ENCODE peak calls at places on chromosomes 4 and X, in seven cellular contexts. X, S, T, D, V, R and B are unnamed samples.

GRCh38 chrX:11537141-11537540 is 128.6 kb downstream of the ARHGAP6 start:
- DNase-seq in X (no peak), S (no peak), T (no peak), D (no peak), V (no peak), R (no peak), B (no peak)

GRCh38 chr4:23881052-23881501 is 8.8 kb downstream of the PPARGC1A start:
- DNase-seq in X (no peak), S (no peak), T (no peak), D (no peak), V (no peak), R (no peak), B (no peak)

GRCh38 chr4:159363376-159363775 is 260.5 kb downstream of the RAPGEF2 start:
- DNase-seq in X (no peak), S (no peak), T (no peak), D (no peak), V (no peak), R (no peak), B (no peak)

GRCh38 chr4:8171941-8172924 is 13.6 kb upstream of the ABLIM2 start:
- DNase-seq in X (no peak), S (no peak), T (no peak), D (no peak), V (no peak), R (no peak), B (no peak)

GRCh38 chr4:40395908-40396806 is 61.0 kb downstream of the CHRNA9 start:
- DNase-seq in X (peak; percentile 24), S (no peak), T (no peak), D (peak; percentile 14), V (peak; percentile 37), R (no peak), B (no peak)

GRCh38 chr4:96097040-96097607 is 257.2 kb downstream of the PDHA2 start:
- DNase-seq in X (no peak), S (no peak), T (no peak), D (peak; percentile 77), V (peak; percentile 59), R (no peak), B (no peak)

GRCh38 chr4:93334003-93334402 is 494.6 kb upstream of the ATOH1 start:
- DNase-seq in X (no peak), S (no peak), T (no peak), D (no peak), V (no peak), R (no peak), B (no peak)

GRCh38 chr4:72171761-72172160 is 140.0 kb downstream of the NPFFR2 start:
- DNase-seq in X (no peak), S (no peak), T (no peak), D (no peak), V (no peak), R (no peak), B (no peak)

GRCh38 chr4:78691971-78692814 is 84.0 kb upstream of the BMP2K start:
- DNase-seq in X (no peak), S (no peak), T (no peak), D (no peak), V (peak; percentile 6), R (no peak), B (no peak)

GRCh38 chr4:28481565-28481964 is 1620.9 kb downstream of the STIM2 start:
- DNase-seq in X (no peak), S (no peak), T (no peak), D (no peak), V (no peak), R (no peak), B (no peak)

GRCh38 chrX:141760761-141761160 is 62.2 kb upstream of the SPANXD start:
- DNase-seq in X (no peak), S (no peak), T (no peak), D (no peak), V (peak; percentile 15), R (no peak), B (no peak)

GRCh38 chr4:29453421-29453820 is 1266.7 kb upstream of the PCDH7 start:
- DNase-seq in X (no peak), S (no peak), T (no peak), D (no peak), V (no peak), R (no peak), B (no peak)

GRCh38 chr4:110165382-110166285 is 32.8 kb downstream of the ELOVL6 start:
- DNase-seq in X (no peak), S (peak; percentile 19), T (peak; percentile 66), D (peak; percentile 8), V (peak; percentile 84), R (no peak), B (no peak)

GRCh38 chrX:105975382-105975781 is 63.1 kb downstream of the SERPINA7 start:
- DNase-seq in X (no peak), S (no peak), T (no peak), D (peak; percentile 4), V (peak; percentile 3), R (no peak), B (no peak)

GRCh38 chr4:181821039-181822004 is 421.9 kb upstream of the TENM3 start:
- DNase-seq in X (no peak), S (no peak), T (no peak), D (peak; percentile 28), V (peak; percentile 20), R (no peak), B (no peak)

GRCh38 chr4:16869594-16870245 is 28.7 kb downstream of the LDB2 start:
- DNase-seq in X (no peak), S (no peak), T (no peak), D (no peak), V (no peak), R (no peak), B (no peak)

GRCh38 chr4:11765849-11766453 is 337.3 kb upstream of the HS3ST1 start:
- DNase-seq in X (peak; percentile 52), S (no peak), T (no peak), D (peak; percentile 64), V (peak; percentile 58), R (no peak), B (peak; percentile 15)

GRCh38 chr4:116099596-116099995 is 985.8 kb downstream of the TRAM1L1 start:
- DNase-seq in X (no peak), S (no peak), T (no peak), D (no peak), V (no peak), R (no peak), B (no peak)

GRCh38 chrX:43702079-43702524 is 46.0 kb downstream of the MAOA start:
- DNase-seq in X (no peak), S (no peak), T (no peak), D (no peak), V (no peak), R (no peak), B (no peak)

GRCh38 chr4:88857588-88857987 is 160.0 kb upstream of the NAP1L5 start:
- DNase-seq in X (no peak), S (no peak), T (no peak), D (no peak), V (peak; percentile 9), R (no peak), B (no peak)

GRCh38 chr4:154029171-154029570 is 240.3 kb upstream of the SFRP2 start:
- DNase-seq in X (no peak), S (no peak), T (no peak), D (no peak), V (no peak), R (no peak), B (no peak)

GRCh38 chr4:162535121-162535520 is 371.3 kb upstream of the FSTL5 start:
- DNase-seq in X (no peak), S (no peak), T (no peak), D (no peak), V (no peak), R (no peak), B (no peak)

GRCh38 chrX:118499295-118499694 is 3.7 kb downstream of the DOCK11 start:
- DNase-seq in X (no peak), S (no peak), T (no peak), D (peak; percentile 44), V (no peak), R (no peak), B (no peak)

GRCh38 chr4:102541708-102542107 is 40.5 kb downstream of the NFKB1 start:
- DNase-seq in X (no peak), S (no peak), T (no peak), D (peak; percentile 61), V (no peak), R (no peak), B (no peak)

GRCh38 chr4:109658871-109659410 is 44.3 kb downstream of the CASP6 start:
- DNase-seq in X (no peak), S (no peak), T (no peak), D (no peak), V (peak; percentile 12), R (no peak), B (no peak)

GRCh38 chr4:139889901-139890300 is 224.3 kb downstream of the MGST2 start:
- DNase-seq in X (no peak), S (no peak), T (no peak), D (no peak), V (no peak), R (no peak), B (no peak)

GRCh38 chr4:3232001-3232400 is 17.0 kb upstream of the MSANTD1 start:
- DNase-seq in X (no peak), S (no peak), T (no peak), D (no peak), V (no peak), R (peak; percentile 61), B (no peak)

GRCh38 chrX:102845020-102845419 is 92.1 kb upstream of the RAB40AL start:
- DNase-seq in X (no peak), S (no peak), T (no peak), D (no peak), V (no peak), R (no peak), B (no peak)

GRCh38 chr4:87803421-87803820 is 4.1 kb downstream of the IBSP start:
- DNase-seq in X (no peak), S (no peak), T (no peak), D (no peak), V (no peak), R (no peak), B (no peak)

GRCh38 chr4:95290702-95291101 is 258.1 kb downstream of the UNC5C start:
- DNase-seq in X (no peak), S (no peak), T (no peak), D (no peak), V (no peak), R (no peak), B (no peak)

GRCh38 chr4:53346920-53347852 is 18.7 kb downstream of the SCFD2 start:
- DNase-seq in X (no peak), S (peak; percentile 34), T (no peak), D (no peak), V (peak; percentile 40), R (no peak), B (no peak)

GRCh38 chr4:175330236-175330635 is 412.1 kb downstream of the ADAM29 start:
- DNase-seq in X (no peak), S (no peak), T (no peak), D (no peak), V (peak; percentile 72), R (no peak), B (no peak)

GRCh38 chr4:53905935-53906377 is 158.4 kb downstream of the CHIC2 start:
- DNase-seq in X (no peak), S (no peak), T (no peak), D (peak; percentile 76), V (peak; percentile 79), R (no peak), B (no peak)

GRCh38 chr4:34422472-34422871 is 1821.8 kb downstream of the ARAP2 start:
- DNase-seq in X (no peak), S (no peak), T (no peak), D (peak; percentile 2), V (peak; percentile 33), R (no peak), B (no peak)

GRCh38 chr4:116664198-116664597 is 421.2 kb downstream of the TRAM1L1 start:
- DNase-seq in X (no peak), S (no peak), T (no peak), D (peak; percentile 4), V (no peak), R (peak; percentile 11), B (no peak)

GRCh38 chr4:10736895-10737294 is 52.3 kb upstream of the CLNK start:
- DNase-seq in X (no peak), S (no peak), T (no peak), D (no peak), V (no peak), R (no peak), B (no peak)

GRCh38 chr4:95162867-95163266 is 385.9 kb downstream of the UNC5C start:
- DNase-seq in X (no peak), S (no peak), T (no peak), D (no peak), V (no peak), R (no peak), B (no peak)

GRCh38 chr4:76473186-76473585 is 38.2 kb downstream of the SHROOM3 start:
- DNase-seq in X (no peak), S (no peak), T (no peak), D (no peak), V (no peak), R (no peak), B (no peak)